ENCODE peak calls at places on chromosomes 11 and 22, in nine cellular contexts. W is AG04449, M is AG10803, I is HFF-Myc, G is transverse colon, K is AG04450, S is colonic mucosa, D is cardiac muscle cell, E is left ventricle myocardium inferior. Q is an unnamed sample.

GRCh38 chr11:9601041-9601875 is 27.8 kb downstream of the WEE1 start:
- DNase-seq in M (peak; percentile 59), S (peak; percentile 35), I (peak; percentile 64), E (no peak), K (peak; percentile 72), W (no peak), D (no peak), G (peak; percentile 39), Q (no peak)

GRCh38 chr22:19723990-19724827 is 870 bp downstream of the GP1BB start:
- DNase-seq in E (no peak), I (no peak), W (no peak), M (no peak), K (no peak), D (peak; percentile 81), G (no peak), S (no peak), Q (no peak)

GRCh38 chr11:61907871-61908729 is 9.3 kb downstream of the RAB3IL1 start:
- DNase-seq in M (no peak), K (no peak), I (no peak), W (no peak), S (no peak), E (peak; percentile 15), G (no peak), D (no peak), Q (no peak)

GRCh38 chr22:38110863-38111852 is 674 bp upstream of the BAIAP2L2 start:
- DNase-seq in S (peak; percentile 85), E (no peak), G (peak; percentile 81), M (peak; percentile 32), D (no peak), W (no peak), I (no peak), K (no peak), Q (no peak)

GRCh38 chr11:58811499-58811898 is 33.0 kb downstream of the GLYATL2 start:
- DNase-seq in D (no peak), W (no peak), I (no peak), M (no peak), K (no peak), E (no peak), G (no peak), S (no peak), Q (no peak)

GRCh38 chr11:34654491-34655334 is 33.8 kb downstream of the EHF start:
- DNase-seq in E (peak; percentile 40), D (no peak), S (no peak), W (no peak), I (no peak), K (no peak), G (no peak), M (peak; percentile 80), Q (peak; percentile 88)

GRCh38 chr11:41494716-41495115 is 35.3 kb upstream of the LRRC4C start:
- DNase-seq in W (no peak), S (no peak), M (no peak), I (no peak), E (no peak), D (no peak), G (no peak), K (no peak), Q (no peak)

GRCh38 chr11:61836193-61836592 is 8.1 kb downstream of the FADS2 start:
- DNase-seq in I (no peak), S (no peak), G (no peak), D (no peak), W (no peak), M (no peak), K (no peak), E (no peak), Q (no peak)

GRCh38 chr22:42856179-42856864 is 751 bp downstream of the ARFGAP3 start:
- DNase-seq in K (no peak), S (peak; percentile 62), W (no peak), M (peak; percentile 37), E (peak; percentile 62), G (peak; percentile 71), I (no peak), D (peak; percentile 54), Q (peak; percentile 85)

GRCh38 chr11:134863294-134863693 is 451.3 kb upstream of the B3GAT1 start:
- DNase-seq in D (no peak), I (no peak), M (no peak), G (no peak), K (no peak), W (no peak), E (no peak), S (no peak), Q (no peak)

GRCh38 chr22:25494774-25495173 is 69.7 kb upstream of the GRK3 start:
- DNase-seq in M (no peak), I (no peak), S (no peak), G (no peak), W (no peak), D (no peak), K (no peak), E (no peak), Q (no peak)

GRCh38 chr22:44942056-44942455 is 67.7 kb downstream of the PHF21B start:
- DNase-seq in D (no peak), E (no peak), W (no peak), K (no peak), G (no peak), I (no peak), S (no peak), M (no peak), Q (no peak)

GRCh38 chr11:121035169-121035755 is 11.4 kb downstream of the TBCEL start:
- DNase-seq in G (no peak), D (no peak), M (peak; percentile 37), W (no peak), E (no peak), S (no peak), K (no peak), I (no peak), Q (no peak)

GRCh38 chr22:37731804-37732471 is 35.1 kb downstream of the TRIOBP start:
- DNase-seq in D (no peak), G (peak; percentile 63), K (no peak), E (no peak), W (no peak), I (no peak), M (no peak), S (peak; percentile 80), Q (no peak)

GRCh38 chr11:94473177-94473799 is 20.4 kb downstream of the MRE11 start:
- DNase-seq in E (no peak), I (no peak), W (no peak), K (no peak), M (peak; percentile 70), S (no peak), G (no peak), D (no peak), Q (no peak)

GRCh38 chr11:93741882-93742226 is 382 bp downstream of the C11orf54 start:
- DNase-seq in G (peak; percentile 72), S (peak; percentile 74), K (no peak), M (peak; percentile 66), I (no peak), D (no peak), W (no peak), E (no peak), Q (no peak)

GRCh38 chr11:113577356-113578163 is 102.4 kb upstream of the DRD2 start:
- DNase-seq in G (no peak), M (no peak), E (no peak), D (no peak), K (no peak), I (no peak), W (no peak), S (no peak), Q (no peak)

GRCh38 chr11:41051919-41052630 is 407.4 kb downstream of the LRRC4C start:
- DNase-seq in W (no peak), I (no peak), D (no peak), G (no peak), E (no peak), M (no peak), K (no peak), S (no peak), Q (no peak)

GRCh38 chr11:104918113-104918824 is 20.0 kb upstream of the CASP12 start:
- DNase-seq in G (no peak), W (peak; percentile 58), E (no peak), I (no peak), K (peak; percentile 61), S (no peak), D (no peak), M (peak; percentile 88), Q (no peak)

GRCh38 chr11:104332110-104332509 is 168.2 kb upstream of the PDGFD start:
- DNase-seq in G (peak; percentile 17), I (no peak), K (no peak), E (no peak), M (no peak), D (peak; percentile 38), W (no peak), S (no peak), Q (no peak)

GRCh38 chr11:66617148-66617814 is 851 bp downstream of the RBM14 start:
- DNase-seq in M (peak; percentile 60), I (no peak), E (peak; percentile 80), D (peak; percentile 78), S (no peak), W (no peak), K (no peak), G (no peak), Q (peak; percentile 92)

DNA sequence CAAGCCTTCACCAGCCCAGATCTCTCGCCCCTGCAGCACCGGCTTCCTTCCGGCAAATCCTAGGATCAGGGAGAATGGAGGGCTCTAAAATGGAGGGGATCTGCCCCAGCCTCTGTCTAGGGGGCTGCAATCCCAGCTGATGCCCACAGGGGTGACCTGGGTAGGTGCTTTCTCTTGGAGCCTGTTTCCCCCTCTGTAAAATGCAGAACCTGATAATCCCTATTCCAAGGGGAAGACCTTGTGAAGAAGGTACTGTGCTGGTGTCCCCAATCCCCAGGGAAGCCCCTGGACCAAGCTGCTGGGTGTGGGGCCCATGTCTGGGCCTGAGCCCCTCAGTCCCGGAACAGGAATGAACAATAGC is 2.8 kb downstream of the EMID1 start:
- DNase-seq in D (no peak), E (no peak), K (no peak), G (no peak), M (no peak), I (no peak), S (no peak), W (no peak), Q (no peak)
- H3K4me3 ChIP-seq in D (no peak overlapping the region), E (no peak overlapping the region), K (no peak overlapping the region), G (no peak overlapping the region), M (no peak overlapping the region), I (no peak overlapping the region), S (no peak overlapping the region), W (no peak overlapping the region), Q (no peak overlapping the region)

GRCh38 chr11:15073361-15074205 is at the start of gene CALCB:
- DNase-seq in M (peak; percentile 12), I (no peak), E (no peak), D (peak; percentile 53), S (no peak), G (no peak), K (no peak), W (no peak), Q (no peak)
- H3K4me3 ChIP-seq in M (peak within 1 kb of the TSS; percentile 29), I (peak within 1 kb of the TSS; percentile 13), E (peak within 1 kb of the TSS; percentile 58), D (peak within 1 kb of the TSS; percentile 24), S (peak within 1 kb of the TSS; percentile 20), G (peak within 1 kb of the TSS; percentile 19), K (peak within 1 kb of the TSS; percentile 29), W (peak within 1 kb of the TSS; percentile 29), Q (peak within 1 kb of the TSS; percentile 22)

GRCh38 chr11:128696930-128697329 is 3.1 kb downstream of the FLI1 start:
- DNase-seq in D (no peak), E (no peak), M (no peak), W (no peak), K (no peak), G (no peak), I (no peak), S (no peak), Q (no peak)
- H3K4me3 ChIP-seq in D (no peak overlapping the region), E (peak overlapping the region; percentile 84), M (no peak overlapping the region), W (no peak overlapping the region), K (no peak overlapping the region), G (no peak overlapping the region), I (no peak overlapping the region), S (no peak overlapping the region), Q (peak overlapping the region; percentile 62)

GRCh38 chr11:128506999-128507591 is 80.3 kb downstream of the ETS1 start:
- DNase-seq in K (peak; percentile 92), E (peak; percentile 83), I (peak; percentile 94), G (peak; percentile 88), S (peak; percentile 90), D (no peak), M (peak; percentile 98), W (peak; percentile 84), Q (peak; percentile 76)
- H3K4me3 ChIP-seq in K (peak overlapping the region; percentile 34), E (peak overlapping the region; percentile 58), I (peak overlapping the region; percentile 19), G (peak overlapping the region; percentile 20), S (peak overlapping the region; percentile 9), D (no peak overlapping the region), M (peak overlapping the region; percentile 9), W (peak overlapping the region; percentile 43), Q (peak overlapping the region; percentile 32)

Q was measured in upper lobe of right lung.